ENCODE peak calls at places on chromosomes 6 and 20, in five cellular contexts. One of them, this sample, is unnamed.

GRCh38 chr6:138421608-138422007 is 17.6 kb downstream of the HEBP2 start:
- DNase-seq in right atrium auricular region: no peak
- DNase-seq in dorsolateral prefrontal cortex: no peak
- DNase-seq in endodermal cell: peak
- DNase-seq in sigmoid colon: no peak
- DNase-seq in this sample: no peak

GRCh38 chr6:1057490-1058135 is 254.3 kb upstream of the FOXQ1 start:
- DNase-seq in endodermal cell: peak
- DNase-seq in sigmoid colon: no peak
- DNase-seq in right atrium auricular region: no peak
- DNase-seq in dorsolateral prefrontal cortex: no peak
- DNase-seq in this sample: no peak

GRCh38 chr20:37615507-37616425 is 78.1 kb upstream of the CTNNBL1 start:
- DNase-seq in dorsolateral prefrontal cortex: peak
- DNase-seq in sigmoid colon: no peak
- DNase-seq in endodermal cell: peak
- DNase-seq in right atrium auricular region: no peak
- DNase-seq in this sample: no peak

GRCh38 chr6:138246650-138247440 is 28.6 kb upstream of the PBOV1 start:
- DNase-seq in sigmoid colon: no peak
- DNase-seq in endodermal cell: no peak
- DNase-seq in dorsolateral prefrontal cortex: no peak
- DNase-seq in right atrium auricular region: no peak
- DNase-seq in this sample: no peak

GRCh38 chr20:38926934-38927616 is 858 bp downstream of the FAM83D start:
- DNase-seq in sigmoid colon: no peak
- DNase-seq in right atrium auricular region: no peak
- DNase-seq in dorsolateral prefrontal cortex: no peak
- DNase-seq in endodermal cell: no peak
- DNase-seq in this sample: no peak

GRCh38 chr6:41460742-41461336 is 85.3 kb upstream of the FOXP4 start:
- DNase-seq in endodermal cell: no peak
- DNase-seq in dorsolateral prefrontal cortex: no peak
- DNase-seq in right atrium auricular region: no peak
- DNase-seq in sigmoid colon: no peak
- DNase-seq in this sample: no peak

GRCh38 chr20:25277051-25277801 is 29.3 kb downstream of the PYGB start:
- DNase-seq in endodermal cell: no peak
- DNase-seq in right atrium auricular region: no peak
- DNase-seq in sigmoid colon: peak
- DNase-seq in dorsolateral prefrontal cortex: peak
- DNase-seq in this sample: no peak

GRCh38 chr6:138405816-138406403 is 1.9 kb downstream of the HEBP2 start:
- DNase-seq in dorsolateral prefrontal cortex: no peak
- DNase-seq in endodermal cell: peak
- DNase-seq in sigmoid colon: no peak
- DNase-seq in right atrium auricular region: no peak
- DNase-seq in this sample: no peak

GRCh38 chr20:24048014-24048611 is 59.5 kb upstream of the GGTLC1 start:
- DNase-seq in sigmoid colon: no peak
- DNase-seq in dorsolateral prefrontal cortex: no peak
- DNase-seq in right atrium auricular region: no peak
- DNase-seq in endodermal cell: no peak
- DNase-seq in this sample: no peak

GRCh38 chr6:37130704-37131103 is 39.2 kb upstream of the PIM1 start:
- DNase-seq in sigmoid colon: peak
- DNase-seq in dorsolateral prefrontal cortex: no peak
- DNase-seq in right atrium auricular region: peak
- DNase-seq in endodermal cell: no peak
- DNase-seq in this sample: no peak

GRCh38 chr20:33521461-33521860 is 31.6 kb downstream of the CBFA2T2 start:
- DNase-seq in sigmoid colon: no peak
- DNase-seq in endodermal cell: no peak
- DNase-seq in right atrium auricular region: no peak
- DNase-seq in dorsolateral prefrontal cortex: no peak
- DNase-seq in this sample: no peak

GRCh38 chr6:31969712-31970603 is 2.0 kb downstream of the DXO start:
- DNase-seq in right atrium auricular region: no peak
- DNase-seq in dorsolateral prefrontal cortex: no peak
- DNase-seq in sigmoid colon: peak
- DNase-seq in endodermal cell: no peak
- DNase-seq in this sample: no peak

GRCh38 chr20:46260480-46260879 is 47.8 kb downstream of the CDH22 start:
- DNase-seq in sigmoid colon: no peak
- DNase-seq in endodermal cell: no peak
- DNase-seq in dorsolateral prefrontal cortex: no peak
- DNase-seq in right atrium auricular region: peak
- DNase-seq in this sample: no peak

GRCh38 chr20:47574616-47575401 is 73.1 kb downstream of the NCOA3 start:
- DNase-seq in right atrium auricular region: no peak
- DNase-seq in endodermal cell: no peak
- DNase-seq in sigmoid colon: no peak
- DNase-seq in dorsolateral prefrontal cortex: no peak
- DNase-seq in this sample: no peak

GRCh38 chr6:11241793-11242201 is 9.3 kb upstream of the NEDD9 start:
- DNase-seq in right atrium auricular region: peak
- DNase-seq in dorsolateral prefrontal cortex: peak
- DNase-seq in endodermal cell: peak
- DNase-seq in sigmoid colon: peak
- DNase-seq in this sample: peak

GRCh38 chr6:87661016-87661415 is 41.0 kb downstream of the AKIRIN2 start:
- DNase-seq in sigmoid colon: no peak
- DNase-seq in endodermal cell: no peak
- DNase-seq in right atrium auricular region: no peak
- DNase-seq in dorsolateral prefrontal cortex: no peak
- DNase-seq in this sample: no peak

GRCh38 chr6:168293641-168294530 is 25.7 kb downstream of the DACT2 start:
- DNase-seq in right atrium auricular region: no peak
- DNase-seq in sigmoid colon: no peak
- DNase-seq in dorsolateral prefrontal cortex: no peak
- DNase-seq in endodermal cell: peak
- DNase-seq in this sample: no peak

GRCh38 chr6:68911334-68911733 is 276.3 kb downstream of the ADGRB3 start:
- DNase-seq in sigmoid colon: no peak
- DNase-seq in dorsolateral prefrontal cortex: no peak
- DNase-seq in right atrium auricular region: no peak
- DNase-seq in endodermal cell: no peak
- DNase-seq in this sample: no peak

GRCh38 chr20:12925214-12925755 is 83.5 kb upstream of the SPTLC3 start:
- DNase-seq in right atrium auricular region: no peak
- DNase-seq in endodermal cell: peak
- DNase-seq in sigmoid colon: no peak
- DNase-seq in dorsolateral prefrontal cortex: peak
- DNase-seq in this sample: peak

GRCh38 chr6:161048636-161049035 is 57.1 kb downstream of the MAP3K4 start:
- DNase-seq in right atrium auricular region: no peak
- DNase-seq in endodermal cell: no peak
- DNase-seq in sigmoid colon: no peak
- DNase-seq in dorsolateral prefrontal cortex: no peak
- DNase-seq in this sample: no peak

GRCh38 chr6:34333858-34334257 is 58.6 kb downstream of the NUDT3 start:
- DNase-seq in endodermal cell: no peak
- DNase-seq in right atrium auricular region: no peak
- DNase-seq in sigmoid colon: no peak
- DNase-seq in dorsolateral prefrontal cortex: no peak
- DNase-seq in this sample: no peak

GRCh38 chr20:38203337-38204003 is 38.4 kb upstream of the TGM2 start:
- DNase-seq in dorsolateral prefrontal cortex: no peak
- DNase-seq in endodermal cell: peak
- DNase-seq in sigmoid colon: peak
- DNase-seq in right atrium auricular region: no peak
- DNase-seq in this sample: peak

GRCh38 chr6:112372213-112372806 is 25.2 kb downstream of the RFPL4B start:
- DNase-seq in sigmoid colon: no peak
- DNase-seq in endodermal cell: no peak
- DNase-seq in right atrium auricular region: no peak
- DNase-seq in dorsolateral prefrontal cortex: no peak
- DNase-seq in this sample: no peak

GRCh38 chr20:57612916-57613315 is 7.3 kb downstream of the ZBP1 start:
- DNase-seq in sigmoid colon: no peak
- DNase-seq in right atrium auricular region: no peak
- DNase-seq in endodermal cell: peak
- DNase-seq in dorsolateral prefrontal cortex: no peak
- DNase-seq in this sample: no peak

GRCh38 chr20:39452583-39453193 is 490.5 kb downstream of the DHX35 start:
- DNase-seq in right atrium auricular region: no peak
- DNase-seq in endodermal cell: no peak
- DNase-seq in sigmoid colon: no peak
- DNase-seq in dorsolateral prefrontal cortex: no peak
- DNase-seq in this sample: no peak

GRCh38 chr20:36113566-36114247 is 40.8 kb upstream of the EPB41L1 start:
- DNase-seq in sigmoid colon: no peak
- DNase-seq in right atrium auricular region: no peak
- DNase-seq in endodermal cell: peak
- DNase-seq in dorsolateral prefrontal cortex: no peak
- DNase-seq in this sample: no peak

GRCh38 chr6:135182993-135183531 is 2.0 kb downstream of the MYB start:
- DNase-seq in endodermal cell: no peak
- DNase-seq in sigmoid colon: no peak
- DNase-seq in right atrium auricular region: no peak
- DNase-seq in dorsolateral prefrontal cortex: no peak
- DNase-seq in this sample: peak

GRCh38 chr6:41736800-41737555 is 1.6 kb upstream of the TFEB start:
- DNase-seq in right atrium auricular region: no peak
- DNase-seq in sigmoid colon: no peak
- DNase-seq in dorsolateral prefrontal cortex: no peak
- DNase-seq in endodermal cell: no peak
- DNase-seq in this sample: no peak

DNA sequence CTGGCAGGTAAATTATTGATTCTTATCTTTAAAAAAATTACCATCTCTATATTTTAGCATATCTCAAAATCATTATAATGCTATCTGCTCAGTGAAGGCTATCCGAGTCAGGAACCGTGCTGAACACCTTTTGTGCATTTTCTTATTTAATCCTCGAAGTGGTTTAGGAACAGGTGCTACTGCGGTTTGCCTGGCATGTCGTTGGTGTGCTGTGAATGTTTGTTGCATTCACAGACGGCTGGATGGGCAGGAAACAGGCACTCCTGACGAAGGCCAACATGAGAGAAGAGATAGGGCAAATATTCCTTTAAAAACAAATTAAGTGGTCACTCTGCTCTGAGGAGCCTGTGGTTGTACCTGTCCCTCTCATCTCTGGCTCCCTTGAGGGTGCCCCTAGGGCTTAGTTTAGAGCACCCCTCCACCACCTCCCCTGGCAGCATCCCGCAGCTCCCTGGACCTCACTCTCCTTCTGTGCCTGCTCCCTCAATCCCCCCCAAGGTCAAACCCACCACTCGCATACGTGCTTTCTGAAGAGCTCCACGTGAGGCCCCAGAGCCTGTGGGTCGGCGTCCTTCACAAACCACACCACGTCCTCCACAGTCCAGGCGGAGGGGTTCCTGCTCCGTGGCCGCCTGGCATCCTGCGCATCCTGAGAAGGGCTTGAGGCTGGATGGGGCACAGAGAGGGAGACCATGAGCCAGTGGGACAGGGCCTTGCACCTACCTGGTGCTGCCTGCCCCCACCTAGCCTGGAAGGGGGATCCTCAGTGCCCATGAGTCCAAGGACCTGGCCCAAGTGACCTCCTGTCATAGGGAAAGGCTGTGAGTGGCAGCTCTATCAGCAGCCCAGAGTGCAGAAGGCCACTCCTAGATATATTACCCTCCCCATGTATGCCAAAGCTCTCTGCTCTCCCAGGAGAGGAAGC is 116.5 kb downstream of the SCML4 start:
- DNase-seq in endodermal cell: peak
- DNase-seq in right atrium auricular region: no peak
- DNase-seq in sigmoid colon: no peak
- DNase-seq in dorsolateral prefrontal cortex: no peak
- DNase-seq in this sample: no peak
- H3K27ac ChIP-seq in endodermal cell: no peak
- H3K27ac ChIP-seq in right atrium auricular region: no peak
- H3K27ac ChIP-seq in sigmoid colon: no peak
- H3K27ac ChIP-seq in dorsolateral prefrontal cortex: no peak
- H3K27ac ChIP-seq in this sample: no peak

GRCh38 chr6:137217801-137218472 is 1.2 kb downstream of the IFNGR1 start:
- DNase-seq in endodermal cell: no peak
- DNase-seq in right atrium auricular region: no peak
- DNase-seq in sigmoid colon: no peak
- DNase-seq in dorsolateral prefrontal cortex: no peak
- DNase-seq in this sample: no peak
- H3K27ac ChIP-seq in endodermal cell: no peak
- H3K27ac ChIP-seq in right atrium auricular region: peak
- H3K27ac ChIP-seq in sigmoid colon: peak
- H3K27ac ChIP-seq in dorsolateral prefrontal cortex: peak
- H3K27ac ChIP-seq in this sample: peak

DNA sequence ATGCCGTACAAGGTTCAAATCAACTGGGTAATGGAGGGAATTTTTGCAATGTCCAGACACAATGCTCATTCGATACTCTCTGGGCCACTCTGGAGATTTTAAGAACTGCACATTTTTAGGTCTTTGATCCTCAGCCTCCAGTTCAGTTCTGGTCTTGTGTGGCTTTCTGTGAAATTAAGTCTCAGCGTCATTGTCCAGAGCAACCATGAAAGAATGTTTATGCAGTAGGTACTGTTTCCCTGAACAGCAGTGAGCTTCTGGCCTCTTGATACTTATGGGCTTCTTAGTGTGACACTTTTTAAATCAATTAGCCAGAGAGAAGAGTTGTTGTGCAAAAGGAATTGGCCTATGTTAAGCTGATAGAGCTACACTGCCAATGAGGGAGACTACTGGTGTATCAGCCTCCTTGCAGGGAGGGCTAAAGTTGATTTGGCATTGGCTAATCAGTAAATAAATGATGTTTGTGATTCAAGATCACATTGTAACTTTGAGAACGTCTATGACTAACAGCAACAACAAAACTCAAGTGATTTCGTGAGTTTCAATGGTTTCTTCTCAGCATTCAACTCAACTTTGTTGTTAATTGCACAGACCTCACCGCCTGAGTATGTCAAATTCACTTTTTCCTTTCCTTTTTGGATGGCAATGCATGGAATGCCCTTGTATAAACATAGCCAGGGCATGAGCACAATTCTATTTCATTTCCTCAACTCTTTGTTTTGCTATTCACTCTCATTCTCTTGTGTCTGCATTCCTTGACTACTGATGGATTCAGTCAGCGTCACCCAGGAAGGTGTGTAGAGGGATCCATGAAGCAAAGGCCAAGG is 85.1 kb downstream of the GJA1 start:
- DNase-seq in sigmoid colon: no peak
- DNase-seq in endodermal cell: no peak
- DNase-seq in dorsolateral prefrontal cortex: no peak
- DNase-seq in right atrium auricular region: no peak
- DNase-seq in this sample: no peak
- H3K27ac ChIP-seq in sigmoid colon: no peak
- H3K27ac ChIP-seq in endodermal cell: peak
- H3K27ac ChIP-seq in dorsolateral prefrontal cortex: no peak
- H3K27ac ChIP-seq in right atrium auricular region: no peak
- H3K27ac ChIP-seq in this sample: peak

DNA sequence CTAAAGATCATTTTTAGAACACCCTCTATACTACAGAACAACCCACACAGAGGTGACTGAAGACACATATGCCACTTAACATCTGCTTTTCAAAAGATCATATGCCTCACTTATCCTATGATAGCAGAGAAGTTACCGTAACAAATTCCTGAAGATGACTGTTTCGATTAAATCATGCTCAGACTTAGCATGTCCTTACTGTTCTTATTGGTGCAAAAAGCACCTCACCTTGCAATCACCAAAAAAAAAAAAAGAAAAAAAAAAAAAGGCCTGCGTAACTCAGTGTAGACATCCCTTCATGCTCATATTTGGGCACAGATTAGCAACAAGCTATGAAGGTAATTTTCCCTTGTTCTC is 17.7 kb upstream of the DST start:
- DNase-seq in sigmoid colon: no peak
- DNase-seq in dorsolateral prefrontal cortex: no peak
- DNase-seq in endodermal cell: no peak
- DNase-seq in right atrium auricular region: no peak
- DNase-seq in this sample: no peak
- H3K27ac ChIP-seq in sigmoid colon: no peak
- H3K27ac ChIP-seq in dorsolateral prefrontal cortex: peak
- H3K27ac ChIP-seq in endodermal cell: no peak
- H3K27ac ChIP-seq in right atrium auricular region: no peak
- H3K27ac ChIP-seq in this sample: peak